ENCODE peak calls at places on chromosomes 11 and 22, in ten cellular contexts. P is activated CD8-positive, alpha-beta memory T cell treated with anti-CD3 and anti-CD28 coated beads, Interleukin-2, amount 10 ng/mL, durations not matched to agents 7 days and 5 days; X is effector memory CD4-positive, alpha-beta T cell; N is uterus; U is astrocyte of the spinal cord; K is stimulated activated naive B cell treated with anti-CD40 and anti-IgM and Interleukin-4, amounts not matched to agents 10 μg/mL and 1 μg/mL and 100 μg/mL, for 72 hours; D is stimulated activated CD8-positive, alpha-beta memory T cell treated with anti-CD3 and anti-CD28 coated beads, Interleukin-4, amount 100 ng/mL, for 24 hours; G is naive thymus-derived CD4-positive, alpha-beta T cell; C is EL; Q is HEK293T. B is an unnamed sample.

GRCh38 chr11:65850217-65851082 is 7.5 kb downstream of the CFL1 start:
- DNase-seq in P (no peak), X (no peak), N (no peak), U (no peak), K (no peak), D (no peak), G (no peak), C (peak), Q (no peak), B (peak)

GRCh38 chr22:50544078-50544745 is 1.5 kb upstream of the KLHDC7B start:
- DNase-seq in P (peak), X (peak), N (no peak), U (peak), K (peak), D (peak), G (peak), C (peak), Q (peak), B (peak)

GRCh38 chr22:31497148-31497938 is 1.0 kb downstream of the SFI1 start:
- DNase-seq in P (peak), X (peak), N (no peak), U (no peak), K (no peak), D (no peak), G (peak), C (no peak), Q (no peak), B (no peak)

GRCh38 chr22:32206774-32207758 is 2.2 kb upstream of the RFPL2 start:
- DNase-seq in P (peak), X (no peak), N (no peak), U (peak), K (no peak), D (no peak), G (peak), C (peak), Q (peak), B (peak)

GRCh38 chr11:75200051-75200450 is 40.5 kb upstream of the TPBGL start:
- DNase-seq in P (no peak), X (no peak), N (no peak), U (no peak), K (no peak), D (no peak), G (no peak), C (no peak), Q (no peak), B (peak)

GRCh38 chr11:115391598-115391997 is 112.6 kb downstream of the CADM1 start:
- DNase-seq in P (no peak), X (no peak), N (no peak), U (no peak), K (no peak), D (no peak), G (no peak), C (no peak), Q (peak), B (no peak)

GRCh38 chr11:55826919-55827318 is at the start of gene OR5L2:
- DNase-seq in P (no peak), X (no peak), N (no peak), U (no peak), K (no peak), D (no peak), G (no peak), C (no peak), Q (no peak), B (no peak)

GRCh38 chr11:61497473-61497872 is 11.1 kb upstream of the LRRC10B start:
- DNase-seq in P (no peak), X (no peak), N (no peak), U (no peak), K (no peak), D (no peak), G (no peak), C (no peak), Q (no peak), B (no peak)

GRCh38 chr11:116696381-116696941 is 76.3 kb downstream of the BUD13 start:
- DNase-seq in P (peak), X (no peak), N (no peak), U (peak), K (no peak), D (no peak), G (no peak), C (peak), Q (no peak), B (peak)

GRCh38 chr11:11010624-11011127 is 152.8 kb upstream of the ZBED5 start:
- DNase-seq in P (no peak), X (no peak), N (no peak), U (peak), K (no peak), D (no peak), G (no peak), C (peak), Q (peak), B (no peak)

GRCh38 chr11:100383357-100383865 is 303.7 kb upstream of the ARHGAP42 start:
- DNase-seq in P (no peak), X (no peak), N (no peak), U (no peak), K (no peak), D (no peak), G (no peak), C (no peak), Q (no peak), B (peak)

GRCh38 chr11:2885017-2885675 is 429 bp downstream of the CDKN1C start:
- DNase-seq in P (no peak), X (peak), N (peak), U (peak), K (no peak), D (no peak), G (no peak), C (peak), Q (peak), B (no peak)

GRCh38 chr11:31069447-31070205 is 299.9 kb downstream of the DCDC1 start:
- DNase-seq in P (no peak), X (no peak), N (no peak), U (peak), K (no peak), D (no peak), G (no peak), C (no peak), Q (no peak), B (no peak)

GRCh38 chr11:18792827-18793226 is 1.2 kb upstream of the PTPN5 start:
- DNase-seq in P (no peak), X (no peak), N (no peak), U (no peak), K (no peak), D (no peak), G (no peak), C (no peak), Q (no peak), B (peak)